ENCODE peak calls at places on chromosomes 13 and 19, in seven cellular contexts. M is right lobe of liver, S is GM04504, G is hippocampal formation, X is Daoy, I is foreskin fibroblast, Y is kidney tubule cell. J is an unnamed sample.

GRCh38 chr19:41545547-41545946 is 30.4 kb upstream of the CEACAM21 start:
- DNase-seq in X (no peak), I (no peak), Y (no peak), G (no peak), M (no peak), S (no peak), J (no peak)

GRCh38 chr19:46944918-46945628 is 74.6 kb upstream of the NPAS1 start:
- DNase-seq in X (peak; percentile 61), Y (peak; percentile 33), G (peak; percentile 74), M (peak; percentile 60), S (peak; percentile 51), I (peak; percentile 83), J (peak; percentile 84)

GRCh38 chr19:42412661-42413076 is 14.5 kb downstream of the LIPE start:
- DNase-seq in I (no peak), M (no peak), Y (no peak), S (no peak), G (peak; percentile 84), X (no peak), J (no peak)

GRCh38 chr13:109396266-109396665 is 390.1 kb downstream of the IRS2 start:
- DNase-seq in G (no peak), I (no peak), S (no peak), Y (no peak), X (no peak), M (no peak), J (no peak)

GRCh38 chr13:50701469-50701868 is 142.0 kb downstream of the DLEU7 start:
- DNase-seq in I (no peak), M (no peak), Y (no peak), G (no peak), X (no peak), S (no peak), J (no peak)

GRCh38 chr13:35855531-35856019 is 275.6 kb downstream of the DCLK1 start:
- DNase-seq in M (no peak), I (no peak), Y (peak; percentile 95), X (peak; percentile 72), S (peak; percentile 32), G (peak; percentile 33), J (peak; percentile 96)

GRCh38 chr19:29660835-29661234 is 4.4 kb upstream of the PLEKHF1 start:
- DNase-seq in Y (no peak), G (no peak), M (no peak), X (no peak), I (no peak), S (no peak), J (no peak)

GRCh38 chr19:46015961-46016425 is 6.9 kb downstream of the PGLYRP1 start:
- DNase-seq in M (peak; percentile 54), S (no peak), Y (no peak), I (peak; percentile 19), G (no peak), X (peak; percentile 65), J (peak; percentile 70)

GRCh38 chr19:13396256-13397080 is 109.8 kb downstream of the CACNA1A start:
- DNase-seq in G (no peak), S (peak; percentile 48), X (peak; percentile 40), I (peak; percentile 90), Y (peak; percentile 65), M (peak; percentile 82), J (peak; percentile 92)

GRCh38 chr19:13083627-13084026 is 19.0 kb downstream of the LYL1 start:
- DNase-seq in I (no peak), S (no peak), X (no peak), Y (no peak), M (no peak), G (no peak), J (no peak)

GRCh38 chr13:35723061-35723461 is 246.6 kb upstream of the MAB21L1 start:
- DNase-seq in M (no peak), S (no peak), G (no peak), I (peak; percentile 70), Y (no peak), X (no peak), J (peak; percentile 5)

GRCh38 chr13:111940892-111941291 is 126.1 kb upstream of the SOX1 start:
- DNase-seq in Y (no peak), M (no peak), X (no peak), G (no peak), S (no peak), I (no peak), J (peak; percentile 31)

GRCh38 chr19:1907563-1908363 is 2.6 kb downstream of the ADAT3 start:
- DNase-seq in Y (peak; percentile 72), G (no peak), S (no peak), M (peak; percentile 59), I (no peak), X (peak; percentile 33), J (peak; percentile 51)

GRCh38 chr19:3733549-3734309 is 25.5 kb downstream of the TJP3 start:
- DNase-seq in G (no peak), I (no peak), S (no peak), Y (no peak), M (no peak), X (no peak), J (no peak)

GRCh38 chr13:100128373-100128772 is 39.5 kb downstream of the PCCA start:
- DNase-seq in S (no peak), X (peak; percentile 61), Y (peak; percentile 52), I (peak; percentile 35), M (no peak), G (no peak), J (no peak)

GRCh38 chr13:92833071-92833470 is 393.5 kb upstream of the GPC6 start:
- DNase-seq in X (no peak), Y (no peak), I (peak; percentile 46), S (no peak), G (no peak), M (no peak), J (no peak)

GRCh38 chr19:14577885-14578427 is 4.9 kb upstream of the CLEC17A start:
- DNase-seq in S (no peak), G (no peak), M (no peak), Y (no peak), I (peak; percentile 52), X (no peak), J (peak; percentile 72)

GRCh38 chr19:30149300-30149699 is 207.3 kb downstream of the URI1 start:
- DNase-seq in X (peak; percentile 29), M (no peak), G (no peak), I (no peak), S (no peak), Y (no peak), J (no peak)

GRCh38 chr13:19158006-19158405 is 23.6 kb downstream of the TUBA3C start:
- DNase-seq in G (no peak), M (no peak), X (no peak), I (no peak), S (no peak), Y (no peak), J (no peak)

GRCh38 chr13:20151612-20152011 is 9.2 kb downstream of the GJA3 start:
- DNase-seq in G (no peak), S (no peak), Y (no peak), I (no peak), X (no peak), M (no peak), J (no peak)

GRCh38 chr13:45051315-45051714 is 62.0 kb downstream of the GPALPP1 start:
- DNase-seq in M (no peak), Y (no peak), I (no peak), G (no peak), S (no peak), X (no peak), J (no peak)

J was measured in endodermal cell.